ENCODE peak calls at places on chromosome 7, in eight cellular contexts. V is GM23338, W is SK-N-SH, Y is A549, K is K562, P is Panc1, Q is HCT116, L is HL-60. J is an unnamed sample.

GRCh38 chr7:106313966-106314365 is 29.2 kb upstream of the NAMPT start:
- DNase-seq in V (no peak), W (no peak), Y (no peak), K (no peak), P (no peak), Q (no peak), L (peak), J (no peak)

GRCh38 chr7:143492799-143493568 is 15.3 kb downstream of the TAS2R41 start:
- DNase-seq in V (no peak), W (no peak), Y (no peak), K (no peak), P (no peak), Q (no peak), L (no peak), J (no peak)

GRCh38 chr7:48522692-48523091 is 351.4 kb downstream of the ABCA13 start:
- DNase-seq in V (no peak), W (no peak), Y (no peak), K (no peak), P (no peak), Q (no peak), L (no peak), J (no peak)

GRCh38 chr7:120060283-120060682 is 212.7 kb upstream of the KCND2 start:
- DNase-seq in V (no peak), W (no peak), Y (no peak), K (no peak), P (no peak), Q (no peak), L (no peak), J (no peak)

GRCh38 chr7:150778738-150779301 is 21.3 kb downstream of the TMEM176B start:
- DNase-seq in V (peak), W (peak), Y (peak), K (peak), P (peak), Q (peak), L (no peak), J (peak)

GRCh38 chr7:31437466-31437865 is 76.4 kb upstream of the ITPRID1 start:
- DNase-seq in V (no peak), W (no peak), Y (no peak), K (no peak), P (no peak), Q (no peak), L (no peak), J (no peak)

GRCh38 chr7:42596737-42597136 is 315.1 kb downstream of the C7orf25 start:
- DNase-seq in V (no peak), W (no peak), Y (no peak), K (no peak), P (no peak), Q (no peak), L (no peak), J (no peak)

GRCh38 chr7:158829021-158829341 is 328 bp downstream of the ESYT2 start:
- DNase-seq in V (peak), W (no peak), Y (peak), K (peak), P (no peak), Q (no peak), L (no peak), J (peak)

GRCh38 chr7:35757574-35757973 is 43.3 kb upstream of the SEPTIN7 start:
- DNase-seq in V (no peak), W (no peak), Y (no peak), K (no peak), P (no peak), Q (no peak), L (no peak), J (no peak)

GRCh38 chr7:139455789-139456188 is 27.7 kb downstream of the KLRG2 start:
- DNase-seq in V (no peak), W (no peak), Y (no peak), K (no peak), P (no peak), Q (no peak), L (no peak), J (no peak)

GRCh38 chr7:1232623-1233327 is at the start of gene UNCX:
- DNase-seq in V (peak), W (no peak), Y (no peak), K (no peak), P (no peak), Q (no peak), L (no peak), J (no peak)
- TF ChIP-seq REST in V (no peak), W (no peak), Y (no peak), K (no peak), P (no peak), Q (no peak), L (no peak), J (no peak)

DNA sequence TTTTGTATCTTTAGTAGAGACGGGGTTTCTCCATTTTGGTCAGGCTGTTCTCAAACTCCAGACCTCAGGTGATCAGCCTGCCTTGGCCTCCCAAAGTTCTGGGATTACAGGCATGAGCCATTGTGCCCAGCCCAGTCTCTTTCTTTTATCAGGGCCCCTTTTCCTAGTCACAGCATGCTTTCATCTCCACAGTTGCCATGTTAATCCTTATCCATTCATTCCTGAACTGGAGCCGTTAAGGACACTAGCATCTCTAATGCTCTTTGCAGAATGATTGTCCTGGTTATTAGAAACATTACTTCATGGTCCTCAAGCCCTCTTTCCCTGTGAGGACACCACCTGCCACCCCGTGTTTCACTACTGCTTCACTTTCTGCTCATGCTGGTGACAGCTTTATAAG is 313.8 kb downstream of the BMPER start:
- DNase-seq in V (no peak), W (no peak), Y (no peak), K (no peak), P (no peak), Q (no peak), L (no peak), J (no peak)
- TF ChIP-seq REST in V (no peak), W (no peak), Y (no peak), K (no peak), P (no peak), Q (no peak), L (no peak), J (no peak)

DNA sequence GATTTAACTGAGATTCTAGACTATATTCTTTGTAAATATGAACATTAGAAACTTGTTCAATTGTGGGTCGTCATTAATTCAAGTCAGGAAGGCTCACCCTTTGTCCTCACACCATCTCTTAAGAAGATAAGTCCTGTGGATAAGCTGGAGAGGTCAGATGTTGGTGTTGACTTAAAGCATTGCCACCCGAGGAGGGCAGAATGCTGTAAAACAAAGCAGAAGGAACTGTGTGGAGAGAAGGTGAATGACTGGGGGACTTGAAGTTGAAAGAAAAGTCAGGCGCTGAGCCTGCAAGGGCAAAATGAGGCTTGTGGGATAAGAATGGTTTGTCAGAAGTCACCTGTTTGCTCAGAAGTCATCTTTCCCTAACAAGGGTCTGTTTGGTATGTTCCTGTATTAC is 9.1 kb downstream of the RPA3 start:
- DNase-seq in V (peak), W (no peak), Y (no peak), K (no peak), P (no peak), Q (no peak), L (no peak), J (no peak)
- TF ChIP-seq REST in V (no peak), W (no peak), Y (no peak), K (no peak), P (no peak), Q (no peak), L (no peak), J (no peak)

GRCh38 chr7:156327474-156327873 is 313.1 kb upstream of the RNF32 start:
- DNase-seq in V (no peak), W (no peak), Y (no peak), K (no peak), P (no peak), Q (no peak), L (no peak), J (no peak)
- TF ChIP-seq REST in V (no peak), W (no peak), Y (no peak), K (no peak), P (no peak), Q (no peak), L (no peak), J (no peak)

DNA sequence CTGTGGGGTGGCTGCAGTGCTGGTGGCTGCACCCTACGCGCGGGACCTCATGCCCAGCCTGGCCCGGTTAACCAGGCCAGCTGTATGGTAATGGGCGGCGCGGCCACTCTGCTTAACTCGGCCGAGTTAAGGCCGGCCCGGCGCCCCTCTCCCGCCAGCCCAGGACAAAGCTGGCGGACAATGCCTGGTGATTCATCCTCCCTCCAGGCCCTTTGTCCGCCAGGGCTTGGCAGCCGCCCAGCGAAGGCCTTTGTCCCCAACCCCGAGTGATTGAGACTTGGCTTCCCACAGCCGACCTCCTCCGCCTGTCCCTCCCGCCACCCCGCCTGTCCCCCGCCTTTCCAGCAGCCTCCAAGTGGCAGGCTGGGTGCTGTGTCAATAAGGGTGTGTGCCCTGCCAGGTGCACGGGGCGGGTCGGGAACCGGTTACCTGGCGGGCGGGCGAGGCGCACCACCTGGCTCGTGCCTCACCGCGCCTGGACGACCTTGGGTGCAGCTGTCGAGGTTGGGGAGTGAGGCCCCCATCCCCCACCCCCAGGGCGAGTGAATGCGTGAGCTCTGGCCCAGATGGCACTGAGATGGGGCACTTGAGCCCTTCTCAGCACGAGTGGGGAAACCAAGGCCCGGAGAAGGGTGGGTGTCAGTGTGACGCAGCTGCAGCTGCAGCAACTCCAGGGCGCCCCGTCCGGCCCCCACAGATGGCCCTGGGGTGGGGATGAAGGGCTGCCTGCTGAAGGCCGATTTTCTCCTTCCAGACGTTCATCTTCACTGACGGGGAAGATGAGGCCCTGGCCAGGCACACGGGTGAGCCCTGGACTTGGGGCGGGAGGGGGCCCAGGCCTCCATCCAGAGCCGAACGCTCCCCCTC is 4.6 kb downstream of the LFNG start:
- DNase-seq in V (peak), W (peak), Y (peak), K (peak), P (no peak), Q (peak), L (peak), J (peak)
- TF ChIP-seq REST in V (no peak), W (no peak), Y (no peak), K (no peak), P (no peak), Q (no peak), L (no peak), J (no peak)

GRCh38 chr7:114970308-114970707 is 48.4 kb downstream of the MDFIC start:
- DNase-seq in V (no peak), W (no peak), Y (no peak), K (no peak), P (no peak), Q (no peak), L (no peak), J (no peak)

GRCh38 chr7:114976666-114977065 is 54.8 kb downstream of the MDFIC start:
- DNase-seq in V (no peak), W (no peak), Y (no peak), K (no peak), P (no peak), Q (no peak), L (no peak), J (no peak)

GRCh38 chr7:114972567-114972966 is 50.7 kb downstream of the MDFIC start:
- DNase-seq in V (no peak), W (no peak), Y (no peak), K (no peak), P (no peak), Q (no peak), L (no peak), J (no peak)

GRCh38 chr7:114970732-114971131 is 48.8 kb downstream of the MDFIC start:
- DNase-seq in V (no peak), W (no peak), Y (no peak), K (no peak), P (no peak), Q (no peak), L (no peak), J (no peak)

GRCh38 chr7:114973147-114973546 is 51.3 kb downstream of the MDFIC start:
- DNase-seq in V (no peak), W (no peak), Y (no peak), K (no peak), P (no peak), Q (no peak), L (no peak), J (no peak)
- TF ChIP-seq REST in V (no peak), W (no peak), Y (no peak), K (no peak), P (no peak), Q (no peak), L (no peak), J (no peak)

DNA sequence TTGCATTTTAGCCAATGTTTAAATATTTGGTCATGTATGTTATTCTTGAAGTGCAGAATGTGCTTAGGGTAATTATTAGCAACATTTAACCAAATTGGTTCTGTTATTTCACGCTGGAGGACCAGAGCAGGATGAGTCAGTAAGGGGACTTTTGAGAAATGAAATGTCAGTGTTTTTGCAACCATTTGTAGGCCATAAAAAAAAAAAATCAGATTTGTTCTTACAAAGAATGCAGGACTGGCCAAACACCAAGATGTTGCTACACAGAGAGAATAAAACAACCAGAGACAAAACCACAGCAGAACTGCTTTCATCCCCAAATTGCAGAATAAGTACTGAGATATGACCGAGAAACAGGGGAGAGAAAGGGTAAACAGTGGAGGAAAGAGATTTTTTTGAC is 62.1 kb downstream of the TPST1 start:
- DNase-seq in V (no peak), W (no peak), Y (no peak), K (no peak), P (no peak), Q (no peak), L (no peak), J (no peak)
- TF ChIP-seq REST in V (no peak), W (no peak), Y (no peak), K (no peak), P (no peak), Q (no peak), L (no peak), J (no peak)

DNA sequence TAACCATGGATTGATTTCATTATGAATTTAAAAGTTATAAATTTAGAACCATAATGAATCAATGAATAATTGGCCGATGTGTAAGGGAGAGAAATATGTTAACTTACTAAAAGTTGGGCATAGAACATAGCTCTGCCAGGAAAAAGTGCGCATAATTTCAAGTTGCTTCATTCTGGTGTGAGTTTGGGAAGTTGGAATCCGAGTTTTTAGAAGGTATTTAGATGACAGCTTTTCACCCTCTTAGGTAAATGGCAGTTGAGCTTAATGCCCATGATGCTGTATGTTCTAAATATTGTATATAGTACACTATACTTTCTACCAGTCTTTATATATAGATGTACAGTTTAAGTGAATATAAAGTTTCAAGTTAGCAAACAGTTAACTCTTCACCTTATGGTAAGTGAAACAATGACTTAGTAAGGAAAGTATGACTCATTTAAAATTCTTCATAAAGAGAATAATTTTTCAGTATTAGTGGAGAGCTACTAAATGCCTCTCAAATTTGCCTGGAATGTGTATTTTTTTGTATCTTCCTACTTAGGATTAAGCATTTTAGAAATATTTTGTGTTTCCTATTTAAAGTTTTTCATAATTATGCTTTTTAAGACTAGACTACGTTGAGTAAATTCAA is 1.6 kb downstream of the C1GALT1 start:
- DNase-seq in V (no peak), W (no peak), Y (no peak), K (no peak), P (no peak), Q (no peak), L (no peak), J (no peak)
- TF ChIP-seq REST in V (no peak), W (no peak), Y (no peak), K (no peak), P (no peak), Q (no peak), L (no peak), J (no peak)

GRCh38 chr7:129825005-129825553 is 127.7 kb downstream of the UBE2H start:
- DNase-seq in V (peak), W (peak), Y (peak), K (peak), P (peak), Q (peak), L (no peak), J (peak)
- TF ChIP-seq REST in V (no peak), W (no peak), Y (no peak), K (no peak), P (no peak), Q (no peak), L (no peak), J (no peak)

DNA sequence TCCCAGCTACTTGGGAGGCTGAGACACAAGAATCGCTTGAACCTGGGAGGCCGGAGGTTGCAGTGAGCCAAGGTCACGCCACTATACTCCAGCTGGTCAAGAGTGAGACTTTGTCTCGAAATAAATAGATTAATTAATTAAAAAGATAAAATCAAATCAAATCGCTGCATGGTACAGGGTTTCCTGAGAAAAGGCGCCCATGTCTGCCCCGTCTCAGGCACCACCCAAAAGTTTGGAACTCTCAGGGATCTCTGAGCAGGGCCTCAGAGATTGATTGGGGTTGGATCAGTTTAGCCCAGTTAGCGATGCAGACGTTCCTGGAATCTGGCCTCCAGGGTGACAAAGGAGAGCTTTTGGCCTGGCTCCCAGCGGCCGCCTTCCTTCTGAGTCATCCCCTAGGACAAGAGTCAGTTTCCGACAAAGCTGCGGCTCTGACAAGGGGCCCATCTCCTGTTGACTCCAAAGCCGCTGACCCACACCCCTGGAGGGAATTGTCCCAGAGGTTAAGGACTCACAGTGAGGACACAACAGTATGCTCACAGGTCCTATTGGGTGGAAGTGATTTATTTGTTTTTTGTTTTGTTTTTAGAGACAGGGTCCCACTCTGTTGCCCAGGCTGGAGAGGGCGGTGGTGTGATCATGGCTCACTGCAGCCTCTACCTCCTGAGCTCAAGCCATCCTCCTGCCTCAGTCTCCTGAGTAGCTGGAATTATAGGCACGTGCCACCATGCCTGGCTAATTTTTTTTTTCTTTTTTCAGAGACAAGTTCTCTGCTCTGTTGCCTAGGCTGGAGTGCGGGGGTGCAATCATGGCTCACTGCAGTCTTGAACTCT is 6.8 kb downstream of the ORAI2 start:
- DNase-seq in V (peak), W (peak), Y (peak), K (peak), P (peak), Q (peak), L (no peak), J (peak)
- TF ChIP-seq REST in V (no peak), W (no peak), Y (no peak), K (no peak), P (no peak), Q (no peak), L (no peak), J (no peak)